ENCODE peak calls at places on chromosomes 1 and 21, in six cellular contexts. One of them, this sample, is unnamed.

GRCh38 chr1:22978299-22978698 is 5.6 kb upstream of the LACTBL1 start:
- DNase-seq in osteocyte: no peak
- DNase-seq in esophagus squamous epithelium: no peak
- DNase-seq in progenitor cell of endocrine pancreas: no peak
- DNase-seq in HFF-Myc: peak
- DNase-seq in ascending aorta: no peak
- DNase-seq in this sample: no peak

GRCh38 chr21:46597896-46598343 is 7.0 kb downstream of the S100B start:
- DNase-seq in osteocyte: no peak
- DNase-seq in progenitor cell of endocrine pancreas: no peak
- DNase-seq in HFF-Myc: no peak
- DNase-seq in esophagus squamous epithelium: no peak
- DNase-seq in ascending aorta: no peak
- DNase-seq in this sample: no peak

GRCh38 chr1:213970193-213970592 is 17.6 kb upstream of the PROX1 start:
- DNase-seq in esophagus squamous epithelium: no peak
- DNase-seq in HFF-Myc: no peak
- DNase-seq in osteocyte: no peak
- DNase-seq in ascending aorta: no peak
- DNase-seq in progenitor cell of endocrine pancreas: no peak
- DNase-seq in this sample: no peak

GRCh38 chr1:235206533-235207201 is 45.6 kb upstream of the RBM34 start:
- DNase-seq in esophagus squamous epithelium: no peak
- DNase-seq in HFF-Myc: no peak
- DNase-seq in progenitor cell of endocrine pancreas: no peak
- DNase-seq in osteocyte: no peak
- DNase-seq in ascending aorta: no peak
- DNase-seq in this sample: no peak

GRCh38 chr1:156667610-156667967 is 9.6 kb downstream of the NES start:
- DNase-seq in HFF-Myc: no peak
- DNase-seq in ascending aorta: no peak
- DNase-seq in osteocyte: no peak
- DNase-seq in progenitor cell of endocrine pancreas: no peak
- DNase-seq in esophagus squamous epithelium: no peak
- DNase-seq in this sample: no peak

GRCh38 chr1:227761621-227762230 is 26.5 kb downstream of the SNAP47 start:
- DNase-seq in esophagus squamous epithelium: no peak
- DNase-seq in ascending aorta: no peak
- DNase-seq in HFF-Myc: no peak
- DNase-seq in osteocyte: no peak
- DNase-seq in progenitor cell of endocrine pancreas: no peak
- DNase-seq in this sample: no peak

GRCh38 chr1:204331847-204332487 is 27.8 kb downstream of the PLEKHA6 start:
- DNase-seq in progenitor cell of endocrine pancreas: no peak
- DNase-seq in HFF-Myc: no peak
- DNase-seq in osteocyte: no peak
- DNase-seq in ascending aorta: no peak
- DNase-seq in esophagus squamous epithelium: no peak
- DNase-seq in this sample: no peak

GRCh38 chr1:99397029-99397428 is 132.7 kb downstream of the PLPPR4 start:
- DNase-seq in HFF-Myc: no peak
- DNase-seq in ascending aorta: no peak
- DNase-seq in progenitor cell of endocrine pancreas: no peak
- DNase-seq in esophagus squamous epithelium: no peak
- DNase-seq in osteocyte: no peak
- DNase-seq in this sample: no peak

GRCh38 chr1:179785025-179785424 is 41.9 kb downstream of the FAM163A start:
- DNase-seq in progenitor cell of endocrine pancreas: no peak
- DNase-seq in esophagus squamous epithelium: no peak
- DNase-seq in ascending aorta: no peak
- DNase-seq in HFF-Myc: no peak
- DNase-seq in osteocyte: no peak
- DNase-seq in this sample: no peak

GRCh38 chr1:54016343-54017282 is 1.4 kb downstream of the LDLRAD1 start:
- DNase-seq in HFF-Myc: peak
- DNase-seq in ascending aorta: no peak
- DNase-seq in osteocyte: peak
- DNase-seq in progenitor cell of endocrine pancreas: no peak
- DNase-seq in esophagus squamous epithelium: no peak
- DNase-seq in this sample: no peak

GRCh38 chr1:68916227-68916853 is 419.5 kb upstream of the DEPDC1 start:
- DNase-seq in progenitor cell of endocrine pancreas: no peak
- DNase-seq in ascending aorta: no peak
- DNase-seq in osteocyte: no peak
- DNase-seq in HFF-Myc: no peak
- DNase-seq in esophagus squamous epithelium: no peak
- DNase-seq in this sample: no peak

GRCh38 chr1:200917291-200917817 is 22.7 kb downstream of the INAVA start:
- DNase-seq in osteocyte: no peak
- DNase-seq in HFF-Myc: no peak
- DNase-seq in ascending aorta: no peak
- DNase-seq in progenitor cell of endocrine pancreas: no peak
- DNase-seq in esophagus squamous epithelium: no peak
- DNase-seq in this sample: no peak

GRCh38 chr21:23155281-23155680 is 2157.1 kb downstream of the NCAM2 start:
- DNase-seq in HFF-Myc: no peak
- DNase-seq in ascending aorta: no peak
- DNase-seq in progenitor cell of endocrine pancreas: no peak
- DNase-seq in osteocyte: no peak
- DNase-seq in esophagus squamous epithelium: no peak
- DNase-seq in this sample: no peak

GRCh38 chr1:51910182-51910581 is 31.7 kb upstream of the NRDC start:
- DNase-seq in esophagus squamous epithelium: no peak
- DNase-seq in osteocyte: no peak
- DNase-seq in progenitor cell of endocrine pancreas: no peak
- DNase-seq in HFF-Myc: no peak
- DNase-seq in ascending aorta: no peak
- DNase-seq in this sample: no peak

GRCh38 chr1:179187708-179188471 is 41.6 kb downstream of the ABL2 start:
- DNase-seq in progenitor cell of endocrine pancreas: no peak
- DNase-seq in osteocyte: no peak
- DNase-seq in HFF-Myc: no peak
- DNase-seq in ascending aorta: no peak
- DNase-seq in esophagus squamous epithelium: no peak
- DNase-seq in this sample: no peak

GRCh38 chr1:39266792-39267191 is 62.3 kb downstream of the MACF1 start:
- DNase-seq in HFF-Myc: no peak
- DNase-seq in ascending aorta: no peak
- DNase-seq in esophagus squamous epithelium: no peak
- DNase-seq in progenitor cell of endocrine pancreas: no peak
- DNase-seq in osteocyte: no peak
- DNase-seq in this sample: no peak

GRCh38 chr1:39269349-39269748 is 64.9 kb downstream of the MACF1 start:
- DNase-seq in ascending aorta: no peak
- DNase-seq in progenitor cell of endocrine pancreas: no peak
- DNase-seq in osteocyte: no peak
- DNase-seq in esophagus squamous epithelium: no peak
- DNase-seq in HFF-Myc: no peak
- DNase-seq in this sample: no peak

GRCh38 chr1:39268112-39268581 is 63.7 kb downstream of the MACF1 start:
- DNase-seq in progenitor cell of endocrine pancreas: no peak
- DNase-seq in osteocyte: no peak
- DNase-seq in esophagus squamous epithelium: no peak
- DNase-seq in ascending aorta: no peak
- DNase-seq in HFF-Myc: peak
- DNase-seq in this sample: no peak

GRCh38 chr1:39268906-39269305 is 64.4 kb downstream of the MACF1 start:
- DNase-seq in HFF-Myc: no peak
- DNase-seq in ascending aorta: no peak
- DNase-seq in osteocyte: no peak
- DNase-seq in progenitor cell of endocrine pancreas: no peak
- DNase-seq in esophagus squamous epithelium: no peak
- DNase-seq in this sample: no peak

GRCh38 chr1:39266269-39266668 is 61.8 kb downstream of the MACF1 start:
- DNase-seq in HFF-Myc: no peak
- DNase-seq in progenitor cell of endocrine pancreas: no peak
- DNase-seq in esophagus squamous epithelium: no peak
- DNase-seq in osteocyte: no peak
- DNase-seq in ascending aorta: no peak
- DNase-seq in this sample: no peak
- TF ChIP-seq CTCF in HFF-Myc: peak
- TF ChIP-seq CTCF in progenitor cell of endocrine pancreas: no peak
- TF ChIP-seq CTCF in esophagus squamous epithelium: peak
- TF ChIP-seq CTCF in osteocyte: peak
- TF ChIP-seq CTCF in ascending aorta: no peak
- TF ChIP-seq CTCF in this sample: no peak

DNA sequence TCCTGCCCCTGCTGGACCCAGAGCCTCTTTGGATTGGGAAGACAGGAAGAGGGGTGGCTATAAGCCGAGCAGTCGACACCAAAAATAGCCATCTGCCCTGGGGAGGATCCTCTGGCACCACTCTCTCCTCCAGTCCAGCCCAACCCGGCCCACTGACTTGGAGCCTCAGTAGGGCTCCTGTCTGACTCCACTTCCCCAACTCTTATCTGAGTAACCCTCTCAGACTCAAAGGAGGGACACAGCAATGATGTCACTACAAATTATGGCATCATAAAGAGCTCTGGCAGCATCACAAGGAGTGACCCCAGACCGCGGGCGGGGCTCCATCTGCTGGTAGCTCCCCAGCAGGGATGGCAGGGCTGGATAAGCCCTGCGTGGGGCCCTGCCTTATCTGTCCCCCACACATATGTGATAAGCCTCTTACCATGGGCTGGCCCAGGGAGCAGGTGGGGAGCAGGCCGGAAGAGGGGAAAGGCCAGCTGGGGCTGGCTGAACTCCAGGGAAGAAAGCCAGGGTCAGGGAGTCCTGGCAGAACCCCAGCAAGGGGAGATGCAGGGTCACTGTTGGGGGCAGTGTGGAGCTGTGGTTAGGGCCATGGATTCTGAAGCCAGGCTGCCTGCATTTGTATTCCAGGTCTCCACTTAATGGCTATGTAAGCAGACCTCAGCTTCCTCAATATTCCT is 4.6 kb upstream of the SLC6A9 start:
- DNase-seq in osteocyte: no peak
- DNase-seq in HFF-Myc: no peak
- DNase-seq in esophagus squamous epithelium: no peak
- DNase-seq in progenitor cell of endocrine pancreas: no peak
- DNase-seq in ascending aorta: no peak
- DNase-seq in this sample: no peak
- TF ChIP-seq CTCF in osteocyte: no peak
- TF ChIP-seq CTCF in HFF-Myc: no peak
- TF ChIP-seq CTCF in esophagus squamous epithelium: no peak
- TF ChIP-seq CTCF in progenitor cell of endocrine pancreas: no peak
- TF ChIP-seq CTCF in ascending aorta: no peak
- TF ChIP-seq CTCF in this sample: no peak

GRCh38 chr1:79852004-79852403 is 845.5 kb upstream of the ADGRL4 start:
- DNase-seq in ascending aorta: no peak
- DNase-seq in osteocyte: no peak
- DNase-seq in HFF-Myc: no peak
- DNase-seq in progenitor cell of endocrine pancreas: no peak
- DNase-seq in esophagus squamous epithelium: no peak
- DNase-seq in this sample: no peak
- TF ChIP-seq CTCF in ascending aorta: no peak
- TF ChIP-seq CTCF in osteocyte: peak
- TF ChIP-seq CTCF in HFF-Myc: peak
- TF ChIP-seq CTCF in progenitor cell of endocrine pancreas: peak
- TF ChIP-seq CTCF in esophagus squamous epithelium: no peak
- TF ChIP-seq CTCF in this sample: no peak

GRCh38 chr1:186155594-186155993 is 219.5 kb downstream of the TPR start:
- DNase-seq in ascending aorta: no peak
- DNase-seq in HFF-Myc: peak
- DNase-seq in progenitor cell of endocrine pancreas: no peak
- DNase-seq in osteocyte: no peak
- DNase-seq in esophagus squamous epithelium: no peak
- DNase-seq in this sample: no peak
- TF ChIP-seq CTCF in ascending aorta: peak
- TF ChIP-seq CTCF in HFF-Myc: peak
- TF ChIP-seq CTCF in progenitor cell of endocrine pancreas: peak
- TF ChIP-seq CTCF in osteocyte: peak
- TF ChIP-seq CTCF in esophagus squamous epithelium: peak
- TF ChIP-seq CTCF in this sample: peak

GRCh38 chr1:189619682-189620332 is 857.9 kb downstream of the BRINP3 start:
- DNase-seq in esophagus squamous epithelium: no peak
- DNase-seq in progenitor cell of endocrine pancreas: no peak
- DNase-seq in HFF-Myc: peak
- DNase-seq in osteocyte: no peak
- DNase-seq in ascending aorta: no peak
- DNase-seq in this sample: no peak
- TF ChIP-seq CTCF in esophagus squamous epithelium: no peak
- TF ChIP-seq CTCF in progenitor cell of endocrine pancreas: no peak
- TF ChIP-seq CTCF in HFF-Myc: no peak
- TF ChIP-seq CTCF in osteocyte: no peak
- TF ChIP-seq CTCF in ascending aorta: no peak
- TF ChIP-seq CTCF in this sample: no peak

GRCh38 chr1:10912441-10912840 is 100.0 kb upstream of the TARDBP start:
- DNase-seq in ascending aorta: no peak
- DNase-seq in osteocyte: no peak
- DNase-seq in esophagus squamous epithelium: no peak
- DNase-seq in HFF-Myc: no peak
- DNase-seq in progenitor cell of endocrine pancreas: no peak
- DNase-seq in this sample: no peak

GRCh38 chr1:10910490-10911273 is 101.8 kb upstream of the TARDBP start:
- DNase-seq in ascending aorta: no peak
- DNase-seq in progenitor cell of endocrine pancreas: no peak
- DNase-seq in osteocyte: no peak
- DNase-seq in esophagus squamous epithelium: no peak
- DNase-seq in HFF-Myc: no peak
- DNase-seq in this sample: no peak

GRCh38 chr1:10911274-10912166 is 100.9 kb upstream of the TARDBP start:
- DNase-seq in ascending aorta: no peak
- DNase-seq in HFF-Myc: no peak
- DNase-seq in progenitor cell of endocrine pancreas: no peak
- DNase-seq in esophagus squamous epithelium: no peak
- DNase-seq in osteocyte: no peak
- DNase-seq in this sample: peak

GRCh38 chr1:10908266-10908665 is 104.2 kb upstream of the TARDBP start:
- DNase-seq in progenitor cell of endocrine pancreas: no peak
- DNase-seq in osteocyte: no peak
- DNase-seq in HFF-Myc: no peak
- DNase-seq in ascending aorta: no peak
- DNase-seq in esophagus squamous epithelium: no peak
- DNase-seq in this sample: no peak

GRCh38 chr1:10909697-10910489 is 102.6 kb upstream of the TARDBP start:
- DNase-seq in esophagus squamous epithelium: no peak
- DNase-seq in progenitor cell of endocrine pancreas: no peak
- DNase-seq in HFF-Myc: no peak
- DNase-seq in osteocyte: no peak
- DNase-seq in ascending aorta: no peak
- DNase-seq in this sample: peak
- TF ChIP-seq CTCF in esophagus squamous epithelium: peak
- TF ChIP-seq CTCF in progenitor cell of endocrine pancreas: peak
- TF ChIP-seq CTCF in HFF-Myc: peak
- TF ChIP-seq CTCF in osteocyte: peak
- TF ChIP-seq CTCF in ascending aorta: peak
- TF ChIP-seq CTCF in this sample: peak

DNA sequence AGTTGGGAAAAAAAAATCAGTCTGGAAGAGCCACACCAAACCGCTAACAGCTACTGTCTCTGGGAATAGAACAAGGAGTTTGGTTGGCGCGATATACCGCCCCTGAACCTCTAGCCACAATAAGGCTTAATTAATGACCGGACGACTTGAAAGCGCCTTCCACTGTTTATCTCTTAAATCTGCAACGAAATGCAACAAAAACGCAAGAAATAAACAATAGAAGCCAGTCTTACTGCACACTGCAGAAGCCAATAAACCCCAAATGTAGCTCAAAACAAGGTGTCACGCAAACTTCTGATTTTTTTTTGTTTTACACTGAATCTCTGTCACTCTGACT is 10.9 kb downstream of the BTBD19 start:
- DNase-seq in HFF-Myc: no peak
- DNase-seq in ascending aorta: no peak
- DNase-seq in progenitor cell of endocrine pancreas: no peak
- DNase-seq in esophagus squamous epithelium: no peak
- DNase-seq in osteocyte: no peak
- DNase-seq in this sample: peak
- TF ChIP-seq CTCF in HFF-Myc: no peak
- TF ChIP-seq CTCF in ascending aorta: no peak
- TF ChIP-seq CTCF in progenitor cell of endocrine pancreas: no peak
- TF ChIP-seq CTCF in esophagus squamous epithelium: no peak
- TF ChIP-seq CTCF in osteocyte: no peak
- TF ChIP-seq CTCF in this sample: no peak